ENCODE peak calls at places on chromosome X, in ten cellular contexts. R is BJ; B is A673; O is upper lobe of right lung; A is GM10248; N is MCF 10A; E is CD8-positive, alpha-beta T cell; D is neural crest cell; Z is lower leg skin; X is foreskin fibroblast. U is an unnamed sample.
A peak's percentile ranks its signal among the peaks of the same experiment; 100 is the strongest.

GRCh38 chrX:122582280-122582679 is 601.8 kb upstream of the GRIA3 start:
- DNase-seq in D (no peak), X (peak; percentile 21), Z (no peak), N (peak; percentile 36), R (no peak), A (no peak), O (no peak), B (no peak), E (no peak), U (no peak)

GRCh38 chrX:68287419-68287818 is 145.9 kb downstream of the OPHN1 start:
- DNase-seq in N (no peak), Z (no peak), O (no peak), A (no peak), B (no peak), E (no peak), D (no peak), R (no peak), X (no peak), U (no peak)

GRCh38 chrX:43585922-43586321 is 70.2 kb upstream of the MAOA start:
- DNase-seq in D (no peak), A (no peak), R (no peak), Z (no peak), N (no peak), X (no peak), O (no peak), E (no peak), B (no peak), U (no peak)

GRCh38 chrX:68685722-68686683 is 38.5 kb downstream of the STARD8 start:
- DNase-seq in A (peak; percentile 25), O (peak; percentile 73), B (peak; percentile 38), X (no peak), N (no peak), R (no peak), Z (no peak), D (peak; percentile 8), E (no peak), U (no peak)

GRCh38 chrX:118346258-118347094 is 570 bp downstream of the WDR44 start:
- DNase-seq in O (peak; percentile 73), A (peak; percentile 26), X (no peak), E (peak; percentile 55), N (peak; percentile 39), D (peak; percentile 36), B (peak; percentile 55), R (no peak), Z (peak; percentile 89), U (peak; percentile 42)

GRCh38 chrX:149073464-149073863 is 431.6 kb downstream of the IDS start:
- DNase-seq in O (no peak), E (no peak), A (no peak), Z (no peak), N (peak; percentile 49), B (no peak), X (no peak), R (no peak), D (no peak), U (no peak)

GRCh38 chrX:13266641-13267420 is 53.0 kb downstream of the ATXN3L start:
- DNase-seq in N (peak; percentile 40), Z (no peak), O (no peak), B (no peak), E (no peak), D (peak; percentile 16), X (no peak), A (no peak), R (no peak), U (no peak)

GRCh38 chrX:153640045-153640686 is 6.8 kb upstream of the DUSP9 start:
- DNase-seq in O (no peak), E (no peak), N (no peak), R (no peak), X (no peak), D (no peak), A (peak; percentile 9), B (no peak), Z (peak; percentile 74), U (no peak)

GRCh38 chrX:35380808-35381700 is 417.1 kb upstream of the MAGEB16 start:
- DNase-seq in R (no peak), X (no peak), B (peak; percentile 55), D (no peak), A (peak; percentile 5), N (peak; percentile 56), O (no peak), Z (no peak), E (no peak), U (no peak)

GRCh38 chrX:49233176-49233575 is at the start of gene CACNA1F:
- DNase-seq in A (no peak), D (no peak), B (no peak), R (no peak), N (no peak), Z (no peak), O (no peak), X (no peak), E (no peak), U (no peak)

DNA sequence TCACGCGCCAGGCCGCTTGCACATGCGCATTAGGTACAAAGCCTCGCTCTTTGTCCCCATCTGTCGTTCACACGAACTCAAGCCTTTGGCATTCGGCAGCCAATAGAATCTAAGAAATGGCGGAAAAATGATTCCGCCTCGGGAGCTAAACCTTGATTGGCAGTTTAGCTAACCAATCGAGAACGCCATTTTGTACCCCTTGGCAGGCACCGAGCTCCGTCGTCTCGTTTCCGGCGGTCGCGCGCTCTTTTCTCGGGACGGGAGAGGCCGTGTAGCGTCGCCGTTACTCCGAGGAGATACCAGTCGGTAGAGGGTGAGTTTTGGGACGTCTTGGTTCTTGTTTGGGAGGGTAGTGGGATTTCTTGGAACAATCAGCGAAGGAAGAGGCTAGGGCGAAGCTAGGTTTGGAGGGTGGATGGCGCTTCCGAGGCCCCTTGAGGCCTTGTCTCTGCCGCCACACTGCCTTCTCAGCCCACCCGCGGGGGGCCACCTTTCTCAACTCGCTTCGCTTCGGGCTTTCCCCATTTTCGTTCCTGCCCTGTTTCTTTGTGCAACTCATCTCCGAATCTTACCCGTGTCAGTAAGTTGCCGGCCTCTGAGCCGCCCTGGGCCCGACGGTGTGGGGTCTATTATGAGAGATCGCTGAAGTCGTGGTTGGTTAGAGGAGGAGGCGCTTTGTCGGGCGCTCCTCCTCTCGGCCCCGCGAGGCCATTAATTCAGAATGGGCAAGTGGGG is at the start of gene NONO:
- DNase-seq in B (peak; percentile 98), D (peak; percentile 74), N (peak; percentile 97), R (peak; percentile 85), E (peak; percentile 80), A (peak; percentile 88), O (peak; percentile 89), Z (peak; percentile 95), X (peak; percentile 98), U (peak; percentile 53)
- TF ChIP-seq CTCF in B (peak; percentile 18), D (no peak), N (no peak), R (peak; percentile 23), E (no peak), A (no peak), O (no peak), Z (no peak), X (no peak), U (no peak)

DNA sequence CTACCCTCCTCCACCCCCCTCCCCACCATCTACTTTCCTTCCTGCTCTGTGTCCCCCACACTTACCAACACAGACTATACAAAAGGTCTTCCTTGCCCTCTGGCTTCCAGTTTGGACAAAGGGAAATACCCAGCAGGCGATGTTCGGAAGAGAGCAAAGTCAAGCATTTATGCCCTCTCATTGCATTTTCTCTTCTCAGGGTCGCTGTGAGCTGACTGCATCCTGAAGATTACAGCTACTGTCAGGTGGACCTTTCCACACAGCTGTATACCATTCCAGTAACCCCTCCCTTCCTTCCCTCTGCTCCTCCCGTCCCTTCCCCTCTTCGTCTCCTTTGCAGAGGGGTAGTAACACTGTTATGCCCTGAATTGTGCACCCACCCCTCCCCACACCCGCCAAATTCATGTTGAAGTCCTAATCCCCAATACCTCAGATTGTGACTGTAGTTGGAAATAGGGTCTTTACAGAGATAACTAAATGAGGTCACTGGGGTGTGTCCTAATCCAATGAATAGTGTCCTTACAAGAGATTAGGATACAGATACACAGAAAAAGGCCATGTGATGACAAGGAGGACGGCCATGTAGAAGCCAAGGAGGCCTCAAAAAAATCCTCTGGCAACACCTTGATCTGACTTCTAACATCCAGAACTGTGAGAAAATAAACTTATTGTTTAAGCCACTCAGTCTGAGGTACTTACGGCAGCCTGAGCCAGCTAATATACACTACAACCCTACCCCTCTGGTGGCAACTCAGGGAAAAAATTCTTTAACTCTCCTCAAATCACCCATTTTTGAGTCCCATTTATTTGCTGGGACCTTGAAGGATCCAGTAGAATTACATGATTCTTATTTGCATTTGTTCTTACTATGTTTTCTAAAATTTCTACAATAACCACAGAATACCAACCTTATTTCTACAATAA is 11.7 kb downstream of the MORF4L2 start:
- DNase-seq in X (no peak), D (no peak), Z (no peak), N (no peak), B (no peak), A (no peak), O (no peak), E (no peak), R (no peak), U (no peak)
- TF ChIP-seq CTCF in X (no peak), D (peak; percentile 25), Z (no peak), N (no peak), B (no peak), A (no peak), O (no peak), E (no peak), R (no peak), U (no peak)

DNA sequence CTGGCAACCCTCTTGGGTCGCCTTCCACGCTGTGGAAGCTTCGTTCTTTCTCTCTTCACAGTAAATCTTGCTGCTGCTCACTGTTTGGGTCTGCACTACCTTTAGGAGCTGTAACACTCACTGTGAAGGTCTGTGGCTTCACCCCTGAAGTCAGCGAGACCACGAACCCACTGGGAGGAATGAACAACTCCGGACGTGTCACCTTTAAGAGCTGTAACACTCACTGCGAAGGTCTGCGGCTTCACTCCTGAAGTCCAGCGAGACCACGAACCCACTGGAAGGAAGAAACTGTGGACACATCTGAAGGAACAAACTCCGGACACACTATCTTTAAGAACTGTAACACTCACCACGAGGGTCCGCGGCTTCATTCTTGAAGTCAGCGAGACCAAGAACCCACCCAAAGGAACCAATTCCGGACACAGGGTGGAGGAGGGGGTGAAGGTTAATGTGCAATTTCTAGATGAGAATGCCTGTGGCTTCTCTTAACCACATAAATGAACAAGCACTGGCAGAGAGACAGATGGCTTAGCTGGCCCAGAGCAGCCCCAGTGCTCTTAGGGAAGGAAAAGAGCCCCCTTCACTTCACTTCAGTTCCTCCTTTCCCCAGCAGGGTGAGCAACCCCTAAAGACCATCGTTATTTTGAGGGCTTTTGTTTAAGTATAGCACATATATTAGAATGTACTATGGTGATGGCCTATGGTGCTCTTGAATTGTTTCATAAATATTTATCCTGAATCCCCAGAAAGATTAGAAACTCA is 73.0 kb downstream of the LUZP4 start:
- DNase-seq in D (no peak), E (no peak), X (no peak), Z (no peak), R (no peak), B (peak; percentile 19), A (no peak), N (no peak), O (no peak), U (no peak)
- TF ChIP-seq CTCF in D (peak; percentile 52), E (no peak), X (no peak), Z (no peak), R (no peak), B (peak; percentile 9), A (no peak), N (no peak), O (no peak), U (no peak)

DNA sequence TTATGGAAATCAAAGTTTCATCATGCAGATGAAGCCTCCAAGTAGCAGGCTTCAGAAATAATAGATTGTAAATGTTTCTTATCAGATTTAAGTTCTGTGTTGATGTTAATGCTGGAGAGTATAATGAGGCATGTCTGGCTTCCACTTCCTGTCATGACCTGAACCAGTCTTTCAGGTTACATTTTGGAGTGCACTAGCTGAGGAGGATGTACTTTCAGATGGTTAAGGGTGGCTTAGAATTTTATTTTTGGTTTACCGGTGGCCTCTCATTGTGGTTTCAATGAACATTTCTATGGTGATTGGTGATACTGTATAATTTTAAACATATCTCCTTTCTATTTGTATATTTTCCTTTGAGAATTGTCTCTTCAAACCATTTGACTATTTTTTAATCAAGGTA is 890.4 kb downstream of the SH3BGRL start:
- DNase-seq in O (no peak), E (no peak), D (no peak), R (no peak), B (no peak), X (no peak), N (no peak), A (no peak), Z (no peak), U (no peak)
- TF ChIP-seq CTCF in O (no peak), E (no peak), D (no peak), R (no peak), B (no peak), X (no peak), N (no peak), A (no peak), Z (no peak), U (no peak)

U was measured in activated B cell treated with CpG ODN at 0.5 μM for 24 hours.